ENCODE peak calls at places on chromosomes 3 and 15, in six cellular contexts. D is BJ; Y is left ventricle myocardium inferior; C is activated naive CD4-positive, alpha-beta T cell; B is activated T-cell treated with anti-CD3 and anti-CD28 coated beads, Interleukin-2, amount 50 U/mL, for 4 hours; Q is head of caudate nucleus. S is an unnamed sample.

GRCh38 chr15:77187751-77188464 is 117.0 kb upstream of the TSPAN3 start:
- DNase-seq in B (peak), D (no peak), Q (no peak), C (no peak), Y (no peak), S (no peak)

GRCh38 chr3:118949113-118949760 is 85.4 kb downstream of the IGSF11 start:
- DNase-seq in B (no peak), D (no peak), Y (no peak), C (no peak), Q (no peak), S (peak)

GRCh38 chr3:129047553-129047839 is 13.1 kb upstream of the GP9 start:
- DNase-seq in Y (peak), D (no peak), Q (no peak), B (no peak), C (no peak), S (no peak)

GRCh38 chr3:58296269-58296668 is 9.8 kb upstream of the RPP14 start:
- DNase-seq in Y (no peak), Q (peak), D (no peak), B (no peak), C (no peak), S (no peak)

GRCh38 chr15:31434418-31435255 is 108.0 kb downstream of the KLF13 start:
- DNase-seq in C (peak), D (peak), Y (peak), Q (no peak), B (peak), S (no peak)

GRCh38 chr3:115217678-115218451 is 70.8 kb upstream of the ZBTB20 start:
- DNase-seq in Y (no peak), Q (no peak), C (no peak), D (peak), B (no peak), S (peak)

GRCh38 chr3:121942116-121942786 is 48.0 kb downstream of the SLC15A2 start:
- DNase-seq in Q (no peak), C (no peak), Y (no peak), D (no peak), B (no peak), S (no peak)

GRCh38 chr3:142964150-142964498 is 650 bp upstream of the PAQR9 start:
- DNase-seq in D (no peak), Q (no peak), C (no peak), B (no peak), Y (no peak), S (no peak)

GRCh38 chr3:23829242-23829934 is 23.6 kb downstream of the UBE2E1 start:
- DNase-seq in Q (no peak), Y (no peak), D (no peak), B (no peak), C (no peak), S (no peak)

GRCh38 chr15:48617619-48618018 is 27.9 kb downstream of the FBN1 start:
- DNase-seq in D (peak), Y (peak), B (no peak), C (no peak), Q (no peak), S (no peak)

GRCh38 chr3:119206611-119207511 is 33.5 kb downstream of the UPK1B start:
- DNase-seq in Y (no peak), Q (no peak), D (no peak), C (no peak), B (no peak), S (no peak)

GRCh38 chr3:187263270-187263669 is 28.3 kb downstream of the MASP1 start:
- DNase-seq in Q (no peak), B (no peak), C (no peak), Y (no peak), D (peak), S (no peak)

GRCh38 chr3:156614642-156615511 is 59.5 kb upstream of the TIPARP start:
- DNase-seq in D (no peak), Y (no peak), C (no peak), Q (no peak), B (no peak), S (no peak)

GRCh38 chr15:39016706-39017105 is 452.1 kb upstream of the RASGRP1 start:
- DNase-seq in B (no peak), Q (no peak), C (no peak), D (no peak), Y (no peak), S (no peak)

GRCh38 chr3:72470899-72471298 is 377.3 kb downstream of the SHQ1 start:
- DNase-seq in Q (no peak), C (no peak), D (no peak), Y (no peak), B (no peak), S (no peak)

GRCh38 chr15:62928242-62928995 is 114.1 kb upstream of the TPM1 start:
- DNase-seq in Q (no peak), B (no peak), D (peak), C (no peak), Y (no peak), S (no peak)

GRCh38 chr3:182739619-182740018 is 53.7 kb upstream of the ATP11B start:
- DNase-seq in D (peak), Q (no peak), C (no peak), B (no peak), Y (no peak), S (peak)